ENCODE peak calls at places on chromosomes 7 and 10, in five cellular contexts. F is choroid plexus epithelial cell, E is nephron progenitor cell, J is mesothelial cell of epicardium, P is fibroblast of the aortic adventitia. O is an unnamed sample.

GRCh38 chr10:123635745-123636144 is 30.4 kb upstream of the GPR26 start:
- DNase-seq in P (no peak), J (peak), E (no peak), F (no peak), O (no peak)

GRCh38 chr7:36677769-36678435 is 46.4 kb downstream of the AOAH start:
- DNase-seq in E (no peak), J (no peak), P (no peak), F (no peak), O (no peak)

GRCh38 chr10:100939763-100940344 is 27.1 kb downstream of the SLF2 start:
- DNase-seq in P (peak), J (no peak), E (no peak), F (peak), O (no peak)

GRCh38 chr10:107340345-107340744 is 175.8 kb upstream of the SORCS1 start:
- DNase-seq in J (no peak), F (no peak), P (no peak), E (no peak), O (no peak)

GRCh38 chr10:101536800-101537199 is 51.3 kb downstream of the POLL start:
- DNase-seq in J (no peak), P (peak), E (no peak), F (peak), O (no peak)

GRCh38 chr10:130756651-130757050 is 554.9 kb downstream of the TCERG1L start:
- DNase-seq in P (no peak), E (no peak), J (no peak), F (no peak), O (peak)

GRCh38 chr10:91909178-91909677 is at the start of gene FGFBP3:
- DNase-seq in J (peak), F (peak), P (peak), E (peak), O (no peak)

GRCh38 chr10:132319853-132320669 is 11.9 kb upstream of the LRRC27 start:
- DNase-seq in P (peak), F (peak), E (no peak), J (no peak), O (peak)

GRCh38 chr10:79398642-79399041 is 46.8 kb downstream of the ZCCHC24 start:
- DNase-seq in E (no peak), F (no peak), J (no peak), P (no peak), O (no peak)

GRCh38 chr7:149669121-149669818 is 104.1 kb downstream of the ZNF467 start:
- DNase-seq in E (no peak), P (peak), J (no peak), F (peak), O (no peak)
- TF ChIP-seq CTCF in E (peak), P (peak), J (no peak), F (peak), O (peak)

GRCh38 chr7:98879198-98879988 is 1.1 kb downstream of the TRRAP start:
- DNase-seq in E (no peak), J (no peak), F (peak), P (no peak), O (no peak)
- TF ChIP-seq CTCF in E (peak), J (no peak), F (peak), P (no peak), O (peak)

GRCh38 chr7:136997735-136998134 is 129.3 kb downstream of the CHRM2 start:
- DNase-seq in J (no peak), P (no peak), F (no peak), E (no peak), O (no peak)
- TF ChIP-seq CTCF in J (no peak), P (no peak), F (no peak), E (no peak), O (no peak)

GRCh38 chr10:19628767-19629443 is 187.3 kb upstream of the PLXDC2 start:
- DNase-seq in E (no peak), F (peak), P (no peak), J (no peak), O (no peak)

GRCh38 chr10:19634163-19634562 is 182.1 kb upstream of the PLXDC2 start:
- DNase-seq in J (no peak), E (no peak), F (no peak), P (no peak), O (no peak)

DNA sequence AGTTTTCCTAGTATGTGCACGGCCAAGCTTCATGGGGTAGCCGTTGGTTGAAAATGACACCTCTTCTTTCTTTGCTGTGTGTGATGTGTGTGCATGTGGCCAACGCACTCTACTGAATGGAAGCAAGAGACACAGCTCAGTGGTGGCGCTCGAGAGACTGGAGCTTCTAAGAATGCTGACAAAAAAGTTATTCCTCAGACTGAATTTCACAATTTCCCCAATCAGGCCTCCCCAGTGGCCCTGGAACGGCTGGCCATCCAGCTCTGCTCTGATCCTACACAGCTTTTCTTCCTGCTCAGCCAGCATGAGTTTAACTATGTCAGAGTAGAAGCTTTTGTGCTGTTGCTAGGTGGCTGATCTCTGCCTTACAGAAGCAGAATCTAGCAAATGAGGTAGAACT is 186.7 kb upstream of the PLXDC2 start:
- DNase-seq in J (no peak), E (peak), P (peak), F (peak), O (no peak)
- TF ChIP-seq CTCF in J (no peak), E (no peak), P (peak), F (peak), O (peak)

O was measured in chondrocyte.